ENCODE peak calls at places on chromosome 6, in seven cellular contexts. One of them, this sample, is unnamed.

GRCh38 chr6:166056637-166057036 is 111.0 kb downstream of the TBXT start:
- DNase-seq in kidney: no peak
- DNase-seq in OCI-LY7: no peak
- DNase-seq in brain microvascular endothelial cell: peak
- DNase-seq in AG10803: peak
- DNase-seq in hepatocyte: no peak
- DNase-seq in lower lobe of right lung: no peak
- DNase-seq in this sample: no peak

GRCh38 chr6:132133734-132134490 is 182.7 kb upstream of the CCN2 start:
- DNase-seq in OCI-LY7: peak
- DNase-seq in AG10803: peak
- DNase-seq in kidney: no peak
- DNase-seq in lower lobe of right lung: peak
- DNase-seq in brain microvascular endothelial cell: peak
- DNase-seq in hepatocyte: no peak
- DNase-seq in this sample: no peak

GRCh38 chr6:56863366-56863765 is 91.5 kb upstream of the BEND6 start:
- DNase-seq in lower lobe of right lung: no peak
- DNase-seq in brain microvascular endothelial cell: peak
- DNase-seq in AG10803: peak
- DNase-seq in OCI-LY7: no peak
- DNase-seq in kidney: no peak
- DNase-seq in hepatocyte: peak
- DNase-seq in this sample: no peak

GRCh38 chr6:108838101-108838717 is 10.0 kb upstream of the ARMC2 start:
- DNase-seq in OCI-LY7: no peak
- DNase-seq in lower lobe of right lung: peak
- DNase-seq in hepatocyte: peak
- DNase-seq in AG10803: peak
- DNase-seq in brain microvascular endothelial cell: no peak
- DNase-seq in kidney: peak
- DNase-seq in this sample: peak

GRCh38 chr6:56742122-56742791 is 99.6 kb upstream of the DST start:
- DNase-seq in brain microvascular endothelial cell: no peak
- DNase-seq in AG10803: peak
- DNase-seq in kidney: no peak
- DNase-seq in lower lobe of right lung: no peak
- DNase-seq in hepatocyte: no peak
- DNase-seq in OCI-LY7: no peak
- DNase-seq in this sample: no peak

GRCh38 chr6:136613477-136613876 is 63.3 kb upstream of the MAP7 start:
- DNase-seq in lower lobe of right lung: no peak
- DNase-seq in kidney: no peak
- DNase-seq in hepatocyte: no peak
- DNase-seq in OCI-LY7: no peak
- DNase-seq in brain microvascular endothelial cell: no peak
- DNase-seq in AG10803: peak
- DNase-seq in this sample: no peak

GRCh38 chr6:52227495-52227894 is 16.8 kb downstream of the IL17F start:
- DNase-seq in hepatocyte: no peak
- DNase-seq in brain microvascular endothelial cell: no peak
- DNase-seq in lower lobe of right lung: no peak
- DNase-seq in kidney: no peak
- DNase-seq in AG10803: no peak
- DNase-seq in OCI-LY7: no peak
- DNase-seq in this sample: no peak

GRCh38 chr6:21438986-21439352 is 154.6 kb upstream of the SOX4 start:
- DNase-seq in AG10803: no peak
- DNase-seq in brain microvascular endothelial cell: no peak
- DNase-seq in lower lobe of right lung: no peak
- DNase-seq in kidney: no peak
- DNase-seq in hepatocyte: no peak
- DNase-seq in OCI-LY7: no peak
- DNase-seq in this sample: no peak

GRCh38 chr6:159952289-159953005 is 16.4 kb upstream of the IGF2R start:
- DNase-seq in OCI-LY7: no peak
- DNase-seq in AG10803: no peak
- DNase-seq in hepatocyte: no peak
- DNase-seq in kidney: no peak
- DNase-seq in lower lobe of right lung: no peak
- DNase-seq in brain microvascular endothelial cell: no peak
- DNase-seq in this sample: no peak

GRCh38 chr6:163494279-163494727 is 79.8 kb downstream of the QKI start:
- DNase-seq in brain microvascular endothelial cell: no peak
- DNase-seq in kidney: no peak
- DNase-seq in OCI-LY7: no peak
- DNase-seq in AG10803: peak
- DNase-seq in lower lobe of right lung: no peak
- DNase-seq in hepatocyte: no peak
- DNase-seq in this sample: no peak

GRCh38 chr6:63819831-63820230 is 184.2 kb downstream of the PHF3 start:
- DNase-seq in hepatocyte: no peak
- DNase-seq in OCI-LY7: no peak
- DNase-seq in AG10803: no peak
- DNase-seq in lower lobe of right lung: no peak
- DNase-seq in kidney: no peak
- DNase-seq in brain microvascular endothelial cell: no peak
- DNase-seq in this sample: no peak

GRCh38 chr6:17179246-17180073 is 77.6 kb downstream of the STMND1 start:
- DNase-seq in lower lobe of right lung: no peak
- DNase-seq in OCI-LY7: no peak
- DNase-seq in brain microvascular endothelial cell: peak
- DNase-seq in hepatocyte: no peak
- DNase-seq in AG10803: peak
- DNase-seq in kidney: no peak
- DNase-seq in this sample: no peak

GRCh38 chr6:88481519-88481918 is 315.4 kb upstream of the CNR1 start:
- DNase-seq in brain microvascular endothelial cell: no peak
- DNase-seq in OCI-LY7: no peak
- DNase-seq in hepatocyte: no peak
- DNase-seq in AG10803: no peak
- DNase-seq in kidney: no peak
- DNase-seq in lower lobe of right lung: no peak
- DNase-seq in this sample: no peak

GRCh38 chr6:44696686-44697085 is 309.2 kb downstream of the CDC5L start:
- DNase-seq in kidney: no peak
- DNase-seq in OCI-LY7: no peak
- DNase-seq in brain microvascular endothelial cell: no peak
- DNase-seq in lower lobe of right lung: no peak
- DNase-seq in AG10803: peak
- DNase-seq in hepatocyte: no peak
- DNase-seq in this sample: no peak

GRCh38 chr6:158768396-158768795 is 50.8 kb downstream of the EZR start:
- DNase-seq in hepatocyte: no peak
- DNase-seq in kidney: peak
- DNase-seq in brain microvascular endothelial cell: no peak
- DNase-seq in OCI-LY7: no peak
- DNase-seq in AG10803: no peak
- DNase-seq in lower lobe of right lung: no peak
- DNase-seq in this sample: no peak

GRCh38 chr6:18302561-18303439 is 38.5 kb upstream of the DEK start:
- DNase-seq in kidney: no peak
- DNase-seq in AG10803: peak
- DNase-seq in brain microvascular endothelial cell: no peak
- DNase-seq in lower lobe of right lung: no peak
- DNase-seq in hepatocyte: no peak
- DNase-seq in OCI-LY7: peak
- DNase-seq in this sample: no peak
- TF ChIP-seq CTCF in kidney: no peak
- TF ChIP-seq CTCF in AG10803: peak
- TF ChIP-seq CTCF in brain microvascular endothelial cell: peak
- TF ChIP-seq CTCF in lower lobe of right lung: no peak
- TF ChIP-seq CTCF in hepatocyte: peak
- TF ChIP-seq CTCF in OCI-LY7: peak
- TF ChIP-seq CTCF in this sample: no peak

DNA sequence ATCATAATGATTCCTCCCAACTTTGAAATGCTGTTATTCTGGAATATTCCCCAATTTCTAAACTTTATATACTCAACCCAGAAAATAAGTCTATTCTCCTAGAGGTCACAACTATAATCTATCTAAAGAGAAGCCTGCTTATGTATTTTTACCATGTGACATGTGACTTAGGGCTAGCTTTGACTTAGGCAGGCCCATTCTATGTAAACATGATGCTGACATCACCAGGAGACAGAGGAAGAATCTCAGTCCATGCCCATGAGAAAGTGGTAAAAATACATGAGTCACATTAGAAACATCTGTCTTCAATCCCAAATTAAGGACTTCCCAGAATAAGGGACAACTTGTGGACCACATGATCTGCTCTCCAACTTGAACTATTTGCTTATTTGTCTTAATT is 113.6 kb upstream of the ID4 start:
- DNase-seq in AG10803: peak
- DNase-seq in hepatocyte: peak
- DNase-seq in brain microvascular endothelial cell: peak
- DNase-seq in lower lobe of right lung: no peak
- DNase-seq in OCI-LY7: no peak
- DNase-seq in kidney: no peak
- DNase-seq in this sample: no peak
- TF ChIP-seq CTCF in AG10803: no peak
- TF ChIP-seq CTCF in hepatocyte: no peak
- TF ChIP-seq CTCF in brain microvascular endothelial cell: no peak
- TF ChIP-seq CTCF in lower lobe of right lung: no peak
- TF ChIP-seq CTCF in OCI-LY7: no peak
- TF ChIP-seq CTCF in kidney: no peak
- TF ChIP-seq CTCF in this sample: no peak

GRCh38 chr6:25026723-25027122 is 91.0 kb upstream of the RIPOR2 start:
- DNase-seq in brain microvascular endothelial cell: no peak
- DNase-seq in hepatocyte: no peak
- DNase-seq in AG10803: no peak
- DNase-seq in kidney: no peak
- DNase-seq in lower lobe of right lung: peak
- DNase-seq in OCI-LY7: peak
- DNase-seq in this sample: no peak
- TF ChIP-seq CTCF in brain microvascular endothelial cell: no peak
- TF ChIP-seq CTCF in hepatocyte: no peak
- TF ChIP-seq CTCF in AG10803: no peak
- TF ChIP-seq CTCF in kidney: no peak
- TF ChIP-seq CTCF in lower lobe of right lung: no peak
- TF ChIP-seq CTCF in OCI-LY7: peak
- TF ChIP-seq CTCF in this sample: no peak

GRCh38 chr6:84280030-84280429 is 52.6 kb upstream of the CEP162 start:
- DNase-seq in brain microvascular endothelial cell: peak
- DNase-seq in kidney: no peak
- DNase-seq in OCI-LY7: no peak
- DNase-seq in hepatocyte: no peak
- DNase-seq in lower lobe of right lung: no peak
- DNase-seq in AG10803: peak
- DNase-seq in this sample: no peak

GRCh38 chr6:84282566-84282965 is 55.1 kb upstream of the CEP162 start:
- DNase-seq in lower lobe of right lung: peak
- DNase-seq in AG10803: peak
- DNase-seq in OCI-LY7: no peak
- DNase-seq in hepatocyte: no peak
- DNase-seq in brain microvascular endothelial cell: no peak
- DNase-seq in kidney: no peak
- DNase-seq in this sample: no peak

GRCh38 chr6:84280639-84281038 is 53.2 kb upstream of the CEP162 start:
- DNase-seq in AG10803: no peak
- DNase-seq in OCI-LY7: no peak
- DNase-seq in brain microvascular endothelial cell: no peak
- DNase-seq in lower lobe of right lung: no peak
- DNase-seq in hepatocyte: no peak
- DNase-seq in kidney: no peak
- DNase-seq in this sample: no peak

DNA sequence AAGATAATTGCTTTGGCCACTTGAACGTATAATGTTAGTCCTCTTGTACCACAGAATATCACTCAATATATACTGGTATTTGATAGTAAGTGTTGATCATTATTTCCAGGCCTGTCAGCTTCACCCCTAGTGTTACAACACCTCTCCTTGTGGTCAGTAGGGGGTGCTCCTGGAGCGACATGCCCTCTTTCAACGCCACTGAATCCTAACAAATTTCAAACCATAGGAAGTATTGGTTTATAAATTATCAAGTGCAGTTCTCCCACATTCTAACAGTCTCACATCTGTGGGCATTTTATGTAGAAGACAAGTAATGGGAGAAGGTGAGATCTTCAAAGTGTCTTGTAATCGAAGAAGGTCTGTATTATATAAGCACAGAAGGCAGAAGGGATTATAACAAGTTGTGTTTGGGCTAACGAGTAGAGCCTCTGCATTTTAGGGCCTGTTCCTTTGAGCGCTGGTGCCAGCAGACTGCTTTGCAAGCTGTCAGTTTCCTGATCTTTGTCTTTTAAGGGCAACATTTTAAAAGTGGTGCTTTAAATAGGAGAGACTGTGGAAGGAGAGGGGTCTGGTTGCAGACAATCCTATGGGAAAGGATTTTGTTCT is 57.1 kb upstream of the CEP162 start:
- DNase-seq in OCI-LY7: no peak
- DNase-seq in brain microvascular endothelial cell: peak
- DNase-seq in AG10803: no peak
- DNase-seq in hepatocyte: peak
- DNase-seq in kidney: no peak
- DNase-seq in lower lobe of right lung: no peak
- DNase-seq in this sample: no peak
- TF ChIP-seq CTCF in OCI-LY7: peak
- TF ChIP-seq CTCF in brain microvascular endothelial cell: peak
- TF ChIP-seq CTCF in AG10803: peak
- TF ChIP-seq CTCF in hepatocyte: peak
- TF ChIP-seq CTCF in kidney: no peak
- TF ChIP-seq CTCF in lower lobe of right lung: no peak
- TF ChIP-seq CTCF in this sample: peak

GRCh38 chr6:115612796-115613479 is 447.8 kb downstream of the FRK start:
- DNase-seq in hepatocyte: no peak
- DNase-seq in OCI-LY7: no peak
- DNase-seq in brain microvascular endothelial cell: no peak
- DNase-seq in lower lobe of right lung: no peak
- DNase-seq in AG10803: no peak
- DNase-seq in kidney: no peak
- DNase-seq in this sample: no peak
- TF ChIP-seq CTCF in hepatocyte: no peak
- TF ChIP-seq CTCF in OCI-LY7: no peak
- TF ChIP-seq CTCF in brain microvascular endothelial cell: no peak
- TF ChIP-seq CTCF in lower lobe of right lung: no peak
- TF ChIP-seq CTCF in AG10803: no peak
- TF ChIP-seq CTCF in kidney: no peak
- TF ChIP-seq CTCF in this sample: no peak

DNA sequence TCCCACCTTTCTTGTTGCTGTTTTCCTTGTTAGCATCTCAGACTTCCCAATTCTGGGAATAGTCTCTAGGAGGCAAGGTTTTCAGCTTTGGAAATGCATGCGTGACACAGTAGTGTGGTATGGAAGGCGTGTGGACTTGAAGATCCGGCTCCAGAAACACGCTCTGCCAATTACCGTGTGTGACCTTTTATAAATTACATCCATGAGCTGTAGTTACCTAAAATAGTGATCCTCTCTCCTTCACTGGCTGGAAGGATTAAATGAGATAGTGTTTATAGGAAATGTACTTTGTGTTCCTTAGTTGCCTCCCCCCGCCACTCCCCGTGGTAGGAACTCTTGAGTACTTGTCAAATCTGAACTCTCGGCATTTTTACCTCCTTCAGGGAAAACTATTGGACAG is 13.0 kb downstream of the E2F3 start:
- DNase-seq in AG10803: no peak
- DNase-seq in hepatocyte: no peak
- DNase-seq in lower lobe of right lung: no peak
- DNase-seq in kidney: no peak
- DNase-seq in OCI-LY7: no peak
- DNase-seq in brain microvascular endothelial cell: no peak
- DNase-seq in this sample: no peak
- TF ChIP-seq CTCF in AG10803: no peak
- TF ChIP-seq CTCF in hepatocyte: no peak
- TF ChIP-seq CTCF in lower lobe of right lung: no peak
- TF ChIP-seq CTCF in kidney: no peak
- TF ChIP-seq CTCF in OCI-LY7: no peak
- TF ChIP-seq CTCF in brain microvascular endothelial cell: no peak
- TF ChIP-seq CTCF in this sample: no peak

This sample was measured in progenitor cell of endocrine pancreas.